ENCODE peak calls at places on chromosomes 1 and 21, in four cellular contexts. G, X, V and J are unnamed samples.

GRCh38 chr1:165228676-165229075 is 127.8 kb downstream of the LMX1A start:
- DNase-seq in G (no peak), X (no peak), V (peak), J (no peak)

GRCh38 chr1:119139393-119139792 is 1.1 kb downstream of the WARS2 start:
- DNase-seq in G (no peak), X (no peak), V (peak), J (no peak)

GRCh38 chr1:89524369-89525168 is at the start of gene LRRC8B:
- DNase-seq in G (peak), X (peak), V (peak), J (peak)

GRCh38 chr1:182330303-182330702 is 61.3 kb downstream of the GLUL start:
- DNase-seq in G (no peak), X (peak), V (peak), J (no peak)

GRCh38 chr1:203171341-203172183 is 4.1 kb downstream of the MYBPH start:
- DNase-seq in G (peak), X (no peak), V (no peak), J (no peak)

GRCh38 chr1:208533746-208534603 is 289.8 kb upstream of the PLXNA2 start:
- DNase-seq in G (no peak), X (no peak), V (no peak), J (no peak)

GRCh38 chr1:86704972-86705632 is 726 bp downstream of the SH3GLB1 start:
- DNase-seq in G (peak), X (peak), V (peak), J (peak)

GRCh38 chr1:65339866-65340483 is 30.6 kb downstream of the DNAJC6 start:
- DNase-seq in G (no peak), X (no peak), V (peak), J (no peak)

GRCh38 chr1:206584265-206584648 is 28.0 kb downstream of the EIF2D start:
- DNase-seq in G (no peak), X (no peak), V (no peak), J (no peak)

GRCh38 chr1:224358288-224358687 is 1.6 kb downstream of the CNIH4 start:
- DNase-seq in G (no peak), X (no peak), V (no peak), J (no peak)

GRCh38 chr1:12588695-12589094 is 29.3 kb downstream of the DHRS3 start:
- DNase-seq in G (no peak), X (no peak), V (no peak), J (no peak)

GRCh38 chr1:12593621-12594066 is 24.4 kb downstream of the DHRS3 start:
- DNase-seq in G (no peak), X (peak), V (no peak), J (no peak)

GRCh38 chr1:12592496-12592895 is 25.5 kb downstream of the DHRS3 start:
- DNase-seq in G (no peak), X (no peak), V (no peak), J (no peak)

GRCh38 chr1:12594490-12594889 is 23.5 kb downstream of the DHRS3 start:
- DNase-seq in G (no peak), X (no peak), V (no peak), J (no peak)

GRCh38 chr1:12591267-12591938 is 26.6 kb downstream of the DHRS3 start:
- DNase-seq in G (no peak), X (peak), V (no peak), J (no peak)
- TF ChIP-seq POLR2AphosphoS5 in G (no peak), X (peak), V (no peak), J (no peak)

GRCh38 chr1:226893936-226894335 is 23.5 kb downstream of the PSEN2 start:
- DNase-seq in G (no peak), X (no peak), V (no peak), J (no peak)

GRCh38 chr1:226891846-226892533 is 21.6 kb downstream of the PSEN2 start:
- DNase-seq in G (no peak), X (no peak), V (no peak), J (no peak)

GRCh38 chr1:226892534-226892895 is 22.1 kb downstream of the PSEN2 start:
- DNase-seq in G (no peak), X (no peak), V (no peak), J (no peak)

GRCh38 chr1:226894826-226895225 is 24.4 kb downstream of the PSEN2 start:
- DNase-seq in G (no peak), X (no peak), V (no peak), J (no peak)

GRCh38 chr1:226895644-226896043 is 25.2 kb downstream of the PSEN2 start:
- DNase-seq in G (no peak), X (no peak), V (no peak), J (no peak)
- TF ChIP-seq POLR2AphosphoS5 in G (no peak), X (no peak), V (no peak), J (no peak)

GRCh38 chr1:43031316-43032203 is 72.9 kb upstream of the SLC2A1 start:
- DNase-seq in G (no peak), X (no peak), V (no peak), J (no peak)
- TF ChIP-seq POLR2AphosphoS5 in G (no peak), X (no peak), V (no peak), J (no peak)

DNA sequence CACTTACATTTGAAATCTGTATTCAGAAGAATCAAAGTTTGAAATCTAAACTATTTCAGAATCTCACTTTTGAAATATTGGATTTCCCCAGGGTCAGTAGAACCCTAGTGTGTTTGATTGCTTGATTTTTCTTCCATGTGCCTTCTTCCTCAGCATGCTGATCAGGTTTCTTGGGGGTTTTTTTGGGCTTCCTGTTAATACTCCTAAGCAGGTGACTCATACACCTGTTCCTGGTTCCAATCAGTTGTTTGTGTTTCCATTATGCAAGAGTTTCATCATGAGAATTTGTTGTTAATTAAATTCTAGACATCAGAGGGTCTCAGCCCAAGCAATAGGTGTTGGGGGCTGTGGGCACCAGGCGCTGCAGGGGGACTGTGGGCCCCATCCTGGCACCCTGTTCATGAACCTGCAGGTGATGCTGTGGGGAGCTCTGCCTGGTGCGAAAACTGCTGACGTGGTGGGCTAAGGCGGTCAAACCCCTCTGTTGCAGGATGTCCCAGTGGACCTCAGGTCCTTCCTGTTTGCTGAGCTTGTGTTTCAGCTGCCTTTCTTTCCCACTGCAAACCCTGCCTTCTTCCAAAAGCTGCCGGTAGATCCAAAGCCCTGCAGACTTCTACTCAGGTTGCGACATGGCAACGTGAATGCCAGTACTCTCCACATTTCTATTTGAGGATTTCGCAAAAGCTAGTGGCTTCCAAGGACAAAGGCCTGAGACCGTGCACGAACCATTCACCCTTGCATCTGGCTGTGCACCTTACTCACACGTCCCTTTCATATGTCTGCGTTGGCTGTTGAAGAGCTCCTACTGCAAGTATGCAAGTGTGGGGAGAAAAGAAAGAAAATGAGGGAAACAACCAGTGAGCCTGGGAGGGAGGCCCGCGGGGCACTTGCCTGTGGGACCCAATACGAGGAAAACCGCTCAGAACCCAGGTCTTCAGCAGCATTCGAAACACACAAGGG is 6.4 kb upstream of the RRP1 start:
- DNase-seq in G (no peak), X (no peak), V (no peak), J (no peak)
- TF ChIP-seq POLR2AphosphoS5 in G (no peak), X (no peak), V (no peak), J (no peak)

GRCh38 chr1:25695066-25695990 is 78.7 kb downstream of the MAN1C1 start:
- DNase-seq in G (no peak), X (peak), V (peak), J (no peak)
- TF ChIP-seq POLR2AphosphoS5 in G (peak), X (peak), V (no peak), J (no peak)

GRCh38 chr1:228486596-228487335 is 416 bp upstream of the RNF187 start:
- DNase-seq in G (peak), X (peak), V (peak), J (no peak)

GRCh38 chr1:228490120-228491078 is 3.2 kb downstream of the RNF187 start:
- DNase-seq in G (no peak), X (no peak), V (peak), J (no peak)

GRCh38 chr1:228488818-228489674 is 1.9 kb downstream of the RNF187 start:
- DNase-seq in G (no peak), X (no peak), V (no peak), J (no peak)

GRCh38 chr1:228488107-228488817 is 1.1 kb downstream of the RNF187 start:
- DNase-seq in G (no peak), X (no peak), V (no peak), J (peak)

DNA sequence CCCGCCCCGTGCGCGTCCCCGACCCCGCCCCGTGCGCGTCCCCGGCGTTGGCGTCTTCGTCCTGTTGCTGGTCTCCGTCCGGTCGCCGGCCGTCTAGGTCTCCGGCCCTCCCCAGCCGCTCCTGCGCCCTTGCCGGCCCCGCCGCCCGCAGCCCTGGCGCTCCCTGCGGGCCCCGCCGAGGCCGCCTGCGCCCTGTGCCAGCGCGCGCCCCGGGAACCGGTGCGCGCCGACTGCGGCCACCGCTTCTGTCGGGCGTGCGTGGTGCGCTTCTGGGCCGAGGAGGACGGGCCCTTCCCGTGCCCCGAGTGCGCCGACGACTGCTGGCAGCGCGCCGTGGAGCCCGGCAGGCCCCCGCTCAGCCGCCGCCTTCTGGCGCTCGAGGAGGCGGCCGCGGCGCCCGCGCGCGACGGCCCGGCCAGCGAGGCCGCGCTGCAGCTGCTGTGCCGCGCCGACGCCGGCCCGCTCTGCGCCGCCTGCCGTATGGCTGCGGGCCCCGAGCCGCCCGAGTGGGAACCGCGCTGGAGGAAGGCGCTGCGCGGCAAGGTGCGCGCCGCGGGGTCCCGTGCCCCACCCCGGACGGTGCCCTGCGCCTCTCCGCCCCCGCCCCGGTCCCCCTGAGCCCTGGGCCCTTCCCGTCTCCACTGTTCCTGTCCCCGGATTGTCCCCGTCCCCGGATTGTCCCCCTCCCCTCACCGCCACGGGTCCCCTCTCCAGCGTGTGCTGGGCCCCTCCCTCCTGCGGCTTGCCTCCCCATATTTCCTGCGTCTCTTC is at the start of gene RNF187:
- DNase-seq in G (peak), X (peak), V (peak), J (no peak)
- TF ChIP-seq POLR2AphosphoS5 in G (no peak), X (no peak), V (peak), J (no peak)

GRCh38 chr1:196438324-196438723 is 169.9 kb downstream of the KCNT2 start:
- DNase-seq in G (no peak), X (no peak), V (peak), J (no peak)
- TF ChIP-seq POLR2AphosphoS5 in G (no peak), X (no peak), V (no peak), J (no peak)

GRCh38 chr21:34795152-34796141 is 126.7 kb downstream of the CLIC6 start:
- DNase-seq in G (no peak), X (no peak), V (no peak), J (no peak)
- TF ChIP-seq POLR2AphosphoS5 in G (no peak), X (peak), V (no peak), J (no peak)

GRCh38 chr1:192559115-192560006 is 16.2 kb upstream of the RGS1 start:
- DNase-seq in G (no peak), X (no peak), V (no peak), J (no peak)
- TF ChIP-seq POLR2AphosphoS5 in G (peak), X (peak), V (no peak), J (no peak)